ENCODE peak calls at places on chromosomes 4 and X, in six cellular contexts. D, A, B, H, L and Y are unnamed samples.

GRCh38 chr4:26279446-26279845 is 41.4 kb upstream of the RBPJ start:
- DNase-seq in D (no peak), A (no peak), B (no peak), H (no peak), L (no peak), Y (no peak)

GRCh38 chr4:148335133-148335532 is 107.1 kb downstream of the NR3C2 start:
- DNase-seq in D (no peak), A (no peak), B (no peak), H (no peak), L (no peak), Y (no peak)

GRCh38 chr4:101191302-101192098 is 155.8 kb downstream of the PPP3CA start:
- DNase-seq in D (peak; percentile 92), A (peak; percentile 75), B (peak; percentile 75), H (peak; percentile 21), L (no peak), Y (peak; percentile 60)

GRCh38 chrX:981791-982626 is 230.4 kb downstream of the CRLF2 start:
- DNase-seq in D (no peak), A (no peak), B (no peak), H (no peak), L (peak; percentile 53), Y (no peak)

GRCh38 chrX:153766098-153766817 is 2.2 kb downstream of the PLXNB3 start:
- DNase-seq in D (peak; percentile 71), A (peak; percentile 10), B (peak; percentile 40), H (no peak), L (no peak), Y (no peak)

GRCh38 chr4:182748283-182748682 is 168.9 kb downstream of the DCTD start:
- DNase-seq in D (no peak), A (no peak), B (no peak), H (no peak), L (no peak), Y (no peak)

GRCh38 chr4:100166297-100167034 is 23.8 kb downstream of the DDIT4L start:
- DNase-seq in D (no peak), A (no peak), B (no peak), H (no peak), L (no peak), Y (no peak)

GRCh38 chr4:140829825-140830224 is 73.6 kb upstream of the TBC1D9 start:
- DNase-seq in D (no peak), A (no peak), B (no peak), H (no peak), L (no peak), Y (no peak)

GRCh38 chrX:10296581-10296980 is 139.8 kb downstream of the CLCN4 start:
- DNase-seq in D (peak; percentile 82), A (no peak), B (no peak), H (no peak), L (no peak), Y (no peak)

GRCh38 chrX:25726539-25726938 is 411.6 kb upstream of the MAGEB18 start:
- DNase-seq in D (no peak), A (peak; percentile 51), B (no peak), H (no peak), L (no peak), Y (no peak)

GRCh38 chrX:67780694-67781109 is 236.9 kb downstream of the AR start:
- DNase-seq in D (peak; percentile 78), A (peak; percentile 48), B (peak; percentile 84), H (no peak), L (peak; percentile 74), Y (peak; percentile 56)

GRCh38 chrX:22912598-22912997 is 87.2 kb upstream of the DDX53 start:
- DNase-seq in D (no peak), A (no peak), B (no peak), H (no peak), L (no peak), Y (no peak)

GRCh38 chrX:154368630-154369452 is 5.6 kb downstream of the FLNA start:
- DNase-seq in D (peak; percentile 90), A (peak; percentile 62), B (peak; percentile 91), H (peak; percentile 87), L (peak; percentile 90), Y (peak; percentile 68)

GRCh38 chrX:123424546-123424945 is 240.5 kb downstream of the GRIA3 start:
- DNase-seq in D (peak; percentile 27), A (no peak), B (no peak), H (no peak), L (no peak), Y (no peak)

GRCh38 chrX:68203656-68204055 is 229.6 kb downstream of the OPHN1 start:
- DNase-seq in D (no peak), A (no peak), B (no peak), H (no peak), L (no peak), Y (no peak)

GRCh38 chrX:31397119-31397518 is 325.3 kb upstream of the FTHL17 start:
- DNase-seq in D (peak; percentile 83), A (no peak), B (no peak), H (no peak), L (no peak), Y (no peak)

GRCh38 chrX:55839480-55839879 is 121.9 kb downstream of the RRAGB start:
- DNase-seq in D (no peak), A (no peak), B (no peak), H (no peak), L (no peak), Y (no peak)

GRCh38 chrX:38817004-38817703 is 15.9 kb downstream of the MID1IP1 start:
- DNase-seq in D (peak; percentile 43), A (peak; percentile 42), B (peak; percentile 71), H (peak; percentile 51), L (no peak), Y (peak; percentile 31)

GRCh38 chr4:149752729-149753128 is 62.9 kb downstream of the IQCM start:
- DNase-seq in D (no peak), A (no peak), B (no peak), H (no peak), L (no peak), Y (no peak)

GRCh38 chrX:86806786-86807185 is 658.5 kb downstream of the DACH2 start:
- DNase-seq in D (peak; percentile 3), A (no peak), B (no peak), H (no peak), L (no peak), Y (no peak)

GRCh38 chrX:40504801-40505605 is 75.8 kb upstream of the ATP6AP2 start:
- DNase-seq in D (peak; percentile 86), A (no peak), B (no peak), H (no peak), L (no peak), Y (no peak)

GRCh38 chr4:16391196-16391595 is 164.9 kb upstream of the TAPT1 start:
- DNase-seq in D (no peak), A (no peak), B (no peak), H (no peak), L (no peak), Y (no peak)

GRCh38 chr4:112085156-112086035 is 59.9 kb upstream of the FAM241A start:
- DNase-seq in D (peak; percentile 6), A (no peak), B (no peak), H (no peak), L (no peak), Y (no peak)

DNA sequence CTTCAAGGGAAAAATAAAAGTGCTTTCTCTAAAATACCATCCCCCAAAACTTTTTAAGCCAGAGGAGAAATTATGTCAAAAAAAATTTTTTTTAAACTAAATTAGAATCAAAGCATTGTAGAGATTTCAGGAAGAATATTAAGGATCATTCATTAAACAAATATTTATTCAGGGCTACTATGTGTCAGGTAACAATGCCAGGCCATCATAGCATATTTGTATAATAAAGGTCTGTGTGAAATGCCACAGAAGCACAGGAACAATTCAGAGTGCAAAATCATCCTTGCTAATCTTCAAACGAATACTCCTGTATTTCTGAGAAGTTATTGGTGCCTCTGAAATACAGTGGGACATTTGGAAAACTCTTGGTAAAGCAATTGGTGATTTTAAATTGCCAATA is 2.0 kb downstream of the CCDC160 start:
- DNase-seq in D (no peak), A (no peak), B (no peak), H (no peak), L (no peak), Y (no peak)
- H3K27ac ChIP-seq in D (no peak overlapping the region), A (no peak overlapping the region), B (no peak overlapping the region), H (no peak overlapping the region), L (no peak overlapping the region), Y (no peak overlapping the region)

GRCh38 chrX:118519411-118520205 is 24.0 kb downstream of the DOCK11 start:
- DNase-seq in D (peak; percentile 68), A (no peak), B (no peak), H (no peak), L (no peak), Y (no peak)

GRCh38 chrX:118521435-118521834 is 25.8 kb downstream of the DOCK11 start:
- DNase-seq in D (peak; percentile 76), A (no peak), B (no peak), H (no peak), L (no peak), Y (no peak)

GRCh38 chrX:118522230-118522926 is 26.8 kb downstream of the DOCK11 start:
- DNase-seq in D (no peak), A (no peak), B (no peak), H (no peak), L (no peak), Y (no peak)

GRCh38 chrX:118520858-118521206 is 25.2 kb downstream of the DOCK11 start:
- DNase-seq in D (no peak), A (no peak), B (no peak), H (no peak), L (no peak), Y (no peak)

GRCh38 chrX:118520206-118520857 is 24.7 kb downstream of the DOCK11 start:
- DNase-seq in D (peak; percentile 80), A (no peak), B (no peak), H (no peak), L (no peak), Y (no peak)
- H3K4me3 ChIP-seq in D (no peak overlapping the region), A (no peak overlapping the region), B (no peak overlapping the region), H (no peak overlapping the region), L (no peak overlapping the region), Y (no peak overlapping the region)

GRCh38 chr4:56977321-56978012 is at the start of gene NOA1:
- DNase-seq in D (peak; percentile 99), A (peak; percentile 98), B (peak; percentile 98), H (peak; percentile 96), L (peak; percentile 97), Y (peak; percentile 96)
- TF ChIP-seq POLR2A in D (peak; percentile 59), A (peak; percentile 54), B (peak; percentile 56), H (peak; percentile 61), L (no peak), Y (peak; percentile 67)

DNA sequence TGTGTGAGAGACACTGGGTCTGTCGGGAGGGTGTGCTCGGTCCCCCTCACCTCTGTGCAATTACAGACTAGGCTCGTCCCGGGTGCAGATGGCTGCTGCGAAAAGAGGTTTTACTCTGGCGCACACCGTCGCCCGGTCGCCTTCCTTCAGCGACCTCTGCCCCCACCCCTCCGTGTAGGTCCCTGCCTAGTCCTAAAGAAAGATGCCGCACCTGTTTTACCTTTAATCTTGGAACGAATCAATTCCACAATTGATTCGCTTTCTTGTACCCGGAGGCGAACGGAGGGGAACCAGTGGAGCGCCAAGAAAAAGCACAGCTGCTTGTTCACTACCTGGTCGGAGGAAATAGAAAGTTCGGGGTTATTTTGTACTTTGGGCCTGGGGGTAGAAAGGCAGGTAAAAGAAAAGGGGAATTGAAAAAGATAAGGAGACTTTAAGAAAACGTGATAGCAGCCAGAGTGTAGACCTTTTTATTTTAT is 1.2 kb downstream of the NPNT start:
- DNase-seq in D (no peak), A (no peak), B (no peak), H (no peak), L (no peak), Y (no peak)
- H3K27ac ChIP-seq in D (no peak overlapping the region), A (peak overlapping the region; percentile 51), B (no peak overlapping the region), H (no peak overlapping the region), L (peak overlapping the region; percentile 55), Y (peak overlapping the region; percentile 67)